ENCODE peak calls at places on chromosome 17, in four cellular contexts. K is K562, R is endothelial cell of umbilical vein, M is A549. O is an unnamed sample.

GRCh38 chr17:31699281-31699680 is 159.8 kb downstream of the COPRS start:
- DNase-seq in K (peak), R (no peak), M (no peak), O (no peak)

GRCh38 chr17:75526555-75527270 is 1.2 kb downstream of the LLGL2 start:
- DNase-seq in K (no peak), R (no peak), M (no peak), O (no peak)

GRCh38 chr17:70767102-70767701 is 597.9 kb downstream of the KCNJ2 start:
- DNase-seq in K (no peak), R (no peak), M (peak), O (peak)

GRCh38 chr17:46758614-46759013 is 59.9 kb downstream of the WNT3 start:
- DNase-seq in K (no peak), R (no peak), M (peak), O (no peak)

GRCh38 chr17:58281511-58282011 is 826 bp upstream of the MPO start:
- DNase-seq in K (peak), R (no peak), M (no peak), O (peak)

GRCh38 chr17:78736526-78737079 is 45.5 kb downstream of the CYTH1 start:
- DNase-seq in K (peak), R (peak), M (peak), O (peak)

GRCh38 chr17:8960325-8961144 is 5.0 kb downstream of the PIK3R5 start:
- DNase-seq in K (no peak), R (no peak), M (no peak), O (no peak)

GRCh38 chr17:80005360-80006338 is 30.0 kb downstream of the TBC1D16 start:
- DNase-seq in K (peak), R (peak), M (peak), O (peak)

GRCh38 chr17:82297804-82298537 is 19.4 kb downstream of the CD7 start:
- DNase-seq in K (peak), R (peak), M (peak), O (peak)

GRCh38 chr17:50559674-50560184 is 786 bp upstream of the CACNA1G start:
- DNase-seq in K (peak), R (peak), M (peak), O (peak)

GRCh38 chr17:81527591-81528383 is at the start of gene FSCN2:
- DNase-seq in K (no peak), R (no peak), M (no peak), O (no peak)

GRCh38 chr17:67239597-67239996 is 5.4 kb downstream of the HELZ start:
- DNase-seq in K (no peak), R (no peak), M (no peak), O (no peak)

GRCh38 chr17:49520386-49521087 is 25.4 kb downstream of the NGFR start:
- DNase-seq in K (no peak), R (no peak), M (no peak), O (no peak)

GRCh38 chr17:51005768-51006167 is 114.9 kb downstream of the SPAG9 start:
- DNase-seq in K (no peak), R (peak), M (no peak), O (no peak)

GRCh38 chr17:83183150-83183820 is 103.9 kb downstream of the METRNL start:
- DNase-seq in K (no peak), R (no peak), M (no peak), O (no peak)

GRCh38 chr17:81735181-81736102 is 23.4 kb downstream of the SLC25A10 start:
- DNase-seq in K (peak), R (no peak), M (no peak), O (peak)

GRCh38 chr17:36949461-36949927 is 740 bp downstream of the AATF start:
- DNase-seq in K (no peak), R (no peak), M (no peak), O (no peak)

GRCh38 chr17:57966246-57966645 is 11.0 kb upstream of the CUEDC1 start:
- DNase-seq in K (no peak), R (no peak), M (no peak), O (no peak)

GRCh38 chr17:3986270-3986938 is 22.2 kb upstream of the ATP2A3 start:
- DNase-seq in K (no peak), R (peak), M (no peak), O (no peak)

GRCh38 chr17:3585826-3586225 is 23.4 kb downstream of the TRPV1 start:
- DNase-seq in K (no peak), R (no peak), M (no peak), O (no peak)

GRCh38 chr17:50480854-50481490 is 2.3 kb downstream of the RSAD1 start:
- DNase-seq in K (no peak), R (peak), M (no peak), O (peak)

GRCh38 chr17:27915715-27916114 is 22.6 kb upstream of the LYRM9 start:
- DNase-seq in K (no peak), R (no peak), M (no peak), O (no peak)

GRCh38 chr17:77269696-77270681 is 129.2 kb downstream of the SEC14L1 start:
- DNase-seq in K (no peak), R (no peak), M (no peak), O (no peak)

GRCh38 chr17:31754239-31754945 is 104.7 kb downstream of the COPRS start:
- DNase-seq in K (no peak), R (peak), M (peak), O (no peak)

GRCh38 chr17:82228278-82228841 is 482 bp upstream of the SLC16A3 start:
- DNase-seq in K (no peak), R (peak), M (no peak), O (peak)

GRCh38 chr17:78075011-78075410 is 53.5 kb downstream of the TMC6 start:
- DNase-seq in K (no peak), R (no peak), M (no peak), O (no peak)

GRCh38 chr17:21380659-21381058 is 4.5 kb downstream of the KCNJ12 start:
- DNase-seq in K (no peak), R (no peak), M (no peak), O (no peak)

GRCh38 chr17:17737938-17738894 is 57.0 kb downstream of the RAI1 start:
- DNase-seq in K (no peak), R (no peak), M (peak), O (no peak)

GRCh38 chr17:73588291-73589095 is 55.8 kb downstream of the SDK2 start:
- DNase-seq in K (no peak), R (no peak), M (no peak), O (no peak)

GRCh38 chr17:5584971-5585794 is 874 bp upstream of the NLRP1 start:
- DNase-seq in K (no peak), R (no peak), M (no peak), O (no peak)
- TF ChIP-seq MAX in K (no peak), R (no peak), M (no peak), O (no peak)

DNA sequence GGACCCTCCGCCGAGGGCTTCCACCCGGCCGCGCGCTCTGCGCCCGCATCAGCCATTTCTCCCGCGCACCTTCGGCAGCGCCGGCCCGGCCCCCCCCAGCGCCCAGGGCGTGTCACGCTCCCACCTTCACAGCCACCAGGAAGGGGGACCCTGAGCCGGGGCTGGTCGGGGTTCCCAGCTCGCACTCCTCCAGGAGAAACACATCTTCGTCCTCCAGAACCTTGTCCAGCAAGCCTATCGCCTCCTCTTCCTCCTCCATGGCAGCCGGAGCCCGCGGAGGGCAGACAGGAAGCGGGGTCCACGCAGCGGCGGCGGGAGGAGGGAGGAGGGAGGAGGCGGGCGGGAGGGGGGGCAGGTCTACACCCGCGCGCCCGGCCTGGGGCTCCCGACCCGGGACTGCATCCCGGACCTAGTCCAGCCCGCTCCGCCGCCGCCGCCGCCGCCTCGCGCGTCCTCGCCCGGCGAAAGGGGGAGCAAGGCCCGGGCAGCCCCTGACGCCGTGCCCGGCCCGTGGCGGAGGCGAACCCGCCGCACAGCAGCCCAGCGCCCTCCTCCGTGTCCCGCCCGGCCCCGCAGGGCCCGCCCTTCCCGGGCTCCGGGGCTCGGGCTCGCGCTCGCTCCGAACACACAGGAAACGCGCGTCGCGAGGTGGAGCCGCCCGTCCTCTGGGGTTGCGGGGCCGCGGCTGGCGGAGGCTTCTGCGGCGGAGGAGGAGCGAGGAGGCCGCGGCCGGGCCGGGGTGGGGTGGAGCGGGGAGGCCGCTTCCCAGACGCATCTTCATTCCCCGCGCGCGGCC is 70.8 kb downstream of the ABR start:
- DNase-seq in K (no peak), R (peak), M (peak), O (peak)
- TF ChIP-seq POLR2A in K (no peak), R (no peak), M (peak), O (peak)

GRCh38 chr17:35747540-35748017 is 5.5 kb downstream of the GAS2L2 start:
- DNase-seq in K (peak), R (peak), M (peak), O (peak)

GRCh38 chr17:35750526-35751395 is 2.3 kb downstream of the GAS2L2 start:
- DNase-seq in K (peak), R (no peak), M (no peak), O (no peak)

GRCh38 chr17:35748323-35748960 is 4.6 kb downstream of the GAS2L2 start:
- DNase-seq in K (no peak), R (peak), M (no peak), O (no peak)

GRCh38 chr17:35748979-35749378 is 4.1 kb downstream of the GAS2L2 start:
- DNase-seq in K (no peak), R (no peak), M (no peak), O (no peak)

DNA sequence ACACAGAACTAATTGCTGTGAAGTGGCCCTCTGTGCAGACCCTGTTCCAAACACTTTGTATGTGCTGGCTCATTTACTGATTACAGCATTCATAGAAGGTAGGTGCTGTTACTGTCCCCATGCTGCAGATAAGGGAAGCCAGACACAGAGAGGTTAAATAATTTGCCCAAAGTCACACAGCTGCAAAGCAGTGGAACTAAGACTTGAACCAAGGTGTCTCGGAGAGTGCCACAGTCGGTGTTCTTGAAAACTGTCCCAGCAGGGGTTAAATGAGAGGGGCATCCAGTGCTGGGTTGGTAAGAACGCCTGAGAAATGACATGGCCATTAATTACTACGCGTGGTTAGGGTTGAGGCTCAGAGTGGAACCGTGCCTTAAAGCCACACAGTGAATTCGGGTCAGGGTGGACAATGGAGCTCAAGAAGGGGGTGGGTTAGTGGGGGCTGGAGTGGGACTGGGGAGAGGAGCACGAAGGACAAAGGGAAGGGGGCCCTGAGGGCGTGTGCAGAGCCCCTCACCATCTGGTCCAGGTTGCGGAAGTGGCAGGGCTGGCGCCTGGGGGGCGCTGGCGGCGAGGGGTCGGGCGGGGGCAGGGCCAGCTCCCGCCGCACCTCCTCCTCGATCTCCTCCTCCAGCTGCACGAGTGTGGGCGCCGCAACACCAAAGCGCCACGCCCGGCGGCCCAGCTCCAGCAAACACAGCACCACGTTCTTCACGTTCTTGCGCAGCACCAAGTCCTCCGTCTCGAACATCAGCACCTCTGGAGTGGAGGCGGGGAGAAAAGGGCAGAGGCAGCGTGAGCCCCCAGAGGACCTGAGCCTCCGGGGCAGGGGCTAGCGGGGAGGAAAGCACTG is 3.3 kb downstream of the GAS2L2 start:
- DNase-seq in K (peak), R (no peak), M (no peak), O (peak)
- TF ChIP-seq MAX in K (no peak), R (no peak), M (no peak), O (no peak)

GRCh38 chr17:39664581-39665561 is at the start of gene TCAP:
- DNase-seq in K (no peak), R (no peak), M (no peak), O (no peak)
- TF ChIP-seq POLR2A in K (no peak), R (no peak), M (no peak), O (no peak)

DNA sequence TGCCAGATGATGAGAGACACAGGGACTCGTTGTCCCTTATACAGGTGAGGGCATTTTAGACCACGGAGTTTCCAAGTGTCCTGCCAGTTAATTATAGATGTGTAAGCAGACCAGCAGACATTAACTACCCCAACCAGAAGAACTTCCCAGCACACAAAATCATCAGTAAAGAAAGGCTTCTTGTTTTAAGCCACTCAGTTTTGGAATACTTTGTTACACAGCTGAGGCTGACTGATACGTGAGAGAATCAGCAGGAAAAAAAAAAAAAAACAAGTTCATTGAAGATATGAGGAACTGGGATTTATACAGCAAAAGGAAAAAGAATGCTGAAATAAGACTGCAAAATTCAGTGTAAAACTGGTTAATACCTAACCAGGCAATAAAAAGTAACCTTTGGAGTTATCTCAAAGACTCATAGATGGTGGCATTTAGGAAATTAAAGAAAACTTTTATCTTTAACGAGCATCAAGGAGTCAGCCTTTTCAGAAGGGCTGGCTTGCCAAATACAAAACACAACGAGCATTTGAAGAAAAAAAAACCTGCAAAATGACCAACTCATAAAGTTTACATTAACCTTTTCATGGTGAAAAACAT is 28.1 kb downstream of the TMEM238L start:
- DNase-seq in K (no peak), R (no peak), M (no peak), O (no peak)
- TF ChIP-seq MAX in K (no peak), R (no peak), M (no peak), O (no peak)

GRCh38 chr17:42679001-42679491 is 2.3 kb upstream of the PLEKHH3 start:
- DNase-seq in K (peak), R (peak), M (peak), O (peak)

GRCh38 chr17:42680331-42680808 is 1.3 kb downstream of the CCR10 start:
- DNase-seq in K (peak), R (no peak), M (peak), O (peak)

GRCh38 chr17:42677921-42678781 is 1.4 kb upstream of the PLEKHH3 start:
- DNase-seq in K (peak), R (peak), M (peak), O (peak)

GRCh38 chr17:42681976-42682375 is 333 bp upstream of the CCR10 start:
- DNase-seq in K (no peak), R (no peak), M (no peak), O (no peak)

GRCh38 chr17:42679492-42680330 is 1.9 kb downstream of the CCR10 start:
- DNase-seq in K (peak), R (peak), M (peak), O (peak)
- TF ChIP-seq POLR2A in K (no peak), R (no peak), M (peak), O (peak)

GRCh38 chr17:29036584-29036983 is 6.4 kb upstream of the PIPOX start:
- DNase-seq in K (no peak), R (no peak), M (no peak), O (no peak)

GRCh38 chr17:29037739-29038465 is 5.0 kb upstream of the PIPOX start:
- DNase-seq in K (no peak), R (no peak), M (no peak), O (no peak)

GRCh38 chr17:29032067-29032551 is 10.8 kb upstream of the PIPOX start:
- DNase-seq in K (no peak), R (no peak), M (no peak), O (no peak)

GRCh38 chr17:29034510-29034909 is 8.4 kb upstream of the PIPOX start:
- DNase-seq in K (no peak), R (no peak), M (no peak), O (no peak)

GRCh38 chr17:29032798-29033197 is 10.1 kb upstream of the PIPOX start:
- DNase-seq in K (no peak), R (no peak), M (no peak), O (no peak)
- TF ChIP-seq MAX in K (no peak), R (no peak), M (no peak), O (no peak)

DNA sequence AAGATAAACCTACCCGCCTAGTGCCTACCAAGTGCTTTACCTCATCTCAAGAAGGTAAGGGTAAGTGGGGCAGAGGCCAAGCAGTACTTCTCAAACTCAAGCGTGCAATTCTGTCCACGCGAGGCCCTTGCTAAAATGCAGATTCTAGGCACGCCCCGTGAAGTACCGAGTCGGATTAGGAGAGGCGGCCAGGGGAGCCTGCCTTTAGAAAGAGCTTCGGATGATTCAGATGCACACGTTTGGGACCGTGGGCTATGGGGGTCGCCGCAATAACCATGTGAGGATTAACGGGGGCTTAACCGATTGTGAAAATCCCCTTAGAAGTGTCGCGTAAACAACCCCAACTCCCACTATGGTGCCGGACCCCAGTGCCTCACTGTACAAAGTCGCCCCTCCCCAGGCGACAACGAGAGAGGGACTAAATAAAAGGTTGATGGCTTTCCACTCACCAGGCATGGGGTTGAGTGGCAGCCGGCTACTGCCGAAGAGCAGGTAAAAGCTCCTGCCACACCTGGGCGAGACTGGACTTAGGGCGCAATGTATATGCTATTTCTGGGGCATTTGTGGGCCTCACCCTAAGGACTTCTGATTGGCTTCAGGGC is 681 bp upstream of the SP2 start:
- DNase-seq in K (no peak), R (no peak), M (peak), O (peak)
- TF ChIP-seq POLR2A in K (peak), R (peak), M (peak), O (peak)

GRCh38 chr17:15143524-15143923 is 121.6 kb downstream of the PMP22 start:
- DNase-seq in K (no peak), R (no peak), M (no peak), O (no peak)
- TF ChIP-seq MAX in K (no peak), R (no peak), M (no peak), O (no peak)